ENCODE peak calls at places on chromosomes 13 and 19, in ten cellular contexts. K is posterior cingulate gyrus, C is frontal cortex, Y is NCI-H510A, B is pons, V is BE2C, M is KG1, I is gastrocnemius medialis, R is prostate gland, P is globus pallidus. E is an unnamed sample.

GRCh38 chr13:68110178-68110768 is 880.1 kb upstream of the PCDH9 start:
- DNase-seq in R (no peak), P (no peak), K (no peak), B (no peak), V (no peak), C (no peak), M (no peak), I (no peak), Y (no peak), E (no peak)

GRCh38 chr13:25218011-25218410 is 45.9 kb upstream of the AMER2 start:
- DNase-seq in C (no peak), K (no peak), I (no peak), V (no peak), M (no peak), Y (no peak), R (no peak), B (no peak), P (no peak), E (no peak)

GRCh38 chr19:17220207-17220758 is 5.1 kb downstream of the USE1 start:
- DNase-seq in Y (no peak), K (no peak), C (no peak), P (no peak), I (no peak), B (no peak), R (no peak), M (no peak), V (no peak), E (no peak)

GRCh38 chr13:44380404-44381165 is 7.0 kb downstream of the SERP2 start:
- DNase-seq in I (no peak), M (no peak), C (no peak), V (no peak), R (no peak), P (no peak), Y (no peak), K (no peak), B (no peak), E (no peak)

GRCh38 chr19:29770653-29771052 is 41.1 kb upstream of the CCNE1 start:
- DNase-seq in R (no peak), K (no peak), I (no peak), B (no peak), M (no peak), P (no peak), V (no peak), Y (no peak), C (no peak), E (no peak)

GRCh38 chr19:2481466-2481865 is 5.5 kb downstream of the GADD45B start:
- DNase-seq in B (no peak), R (no peak), M (no peak), C (no peak), I (no peak), K (no peak), Y (no peak), P (no peak), V (no peak), E (no peak)

GRCh38 chr13:49302817-49303216 is 55.1 kb downstream of the CDADC1 start:
- DNase-seq in B (no peak), V (no peak), Y (no peak), C (no peak), K (no peak), M (no peak), I (no peak), R (no peak), P (no peak), E (no peak)

GRCh38 chr13:113219311-113219940 is 10.0 kb downstream of the CUL4A start:
- DNase-seq in I (no peak), B (no peak), M (no peak), R (no peak), V (no peak), C (no peak), K (no peak), P (no peak), Y (no peak), E (no peak)

GRCh38 chr13:109148243-109148642 is 518.8 kb downstream of the MYO16 start:
- DNase-seq in V (no peak), M (no peak), K (no peak), B (no peak), R (no peak), P (no peak), Y (no peak), C (no peak), I (no peak), E (no peak)

GRCh38 chr13:100668408-100668807 is 6.2 kb downstream of the TMTC4 start:
- DNase-seq in Y (no peak), B (peak; percentile 47), P (no peak), R (no peak), V (no peak), M (no peak), K (no peak), I (no peak), C (no peak), E (no peak)

GRCh38 chr19:32287811-32288227 is 57.6 kb upstream of the ZNF507 start:
- DNase-seq in M (no peak), V (peak; percentile 65), R (peak; percentile 43), K (no peak), B (peak; percentile 72), C (peak; percentile 24), I (peak; percentile 50), P (peak; percentile 57), Y (no peak), E (peak; percentile 77)

GRCh38 chr19:35736913-35737886 is 5.1 kb downstream of the IGFLR1 start:
- DNase-seq in V (no peak), I (no peak), R (no peak), K (no peak), C (no peak), P (no peak), Y (no peak), M (no peak), B (no peak), E (no peak)

GRCh38 chr19:43639507-43640423 is at the start of gene CADM4:
- DNase-seq in V (peak; percentile 36), P (peak; percentile 56), C (peak; percentile 72), M (no peak), B (no peak), I (no peak), K (no peak), Y (no peak), R (peak; percentile 43), E (peak; percentile 46)

GRCh38 chr19:38759590-38760003 is 13.7 kb downstream of the LGALS7 start:
- DNase-seq in M (no peak), V (no peak), K (no peak), I (no peak), R (no peak), P (no peak), Y (no peak), C (no peak), B (peak; percentile 40), E (no peak)

GRCh38 chr13:113841355-113841653 is 22.6 kb downstream of the GAS6 start:
- DNase-seq in Y (no peak), C (no peak), V (no peak), K (no peak), R (no peak), P (no peak), B (no peak), I (no peak), M (no peak), E (no peak)

GRCh38 chr19:591099-591958 is 1.6 kb downstream of the HCN2 start:
- DNase-seq in V (no peak), C (no peak), M (no peak), R (no peak), Y (no peak), P (no peak), K (no peak), I (no peak), B (no peak), E (no peak)

GRCh38 chr19:33904681-33905080 is 108.0 kb downstream of the KCTD15 start:
- DNase-seq in C (no peak), R (peak; percentile 29), P (no peak), Y (no peak), I (no peak), V (no peak), K (no peak), B (no peak), M (no peak), E (no peak)

GRCh38 chr13:41682766-41683165 is 225.4 kb downstream of the RGCC start:
- DNase-seq in C (no peak), R (no peak), Y (no peak), M (no peak), K (no peak), I (no peak), P (no peak), V (no peak), B (no peak), E (no peak)

GRCh38 chr19:33297401-33298145 is 4.8 kb downstream of the CEBPA start:
- DNase-seq in C (no peak), B (no peak), Y (no peak), K (no peak), R (no peak), P (no peak), I (no peak), V (no peak), M (no peak), E (no peak)

GRCh38 chr19:16293133-16294085 is 31.2 kb upstream of the KLF2 start:
- DNase-seq in K (no peak), Y (no peak), B (peak; percentile 4), P (no peak), V (no peak), C (no peak), M (no peak), R (peak; percentile 11), I (peak; percentile 75), E (no peak)

GRCh38 chr13:67221630-67222226 is 8.4 kb downstream of the PCDH9 start:
- DNase-seq in R (no peak), C (no peak), K (no peak), P (no peak), V (no peak), I (no peak), M (no peak), Y (no peak), B (peak; percentile 58), E (no peak)

E was measured in Ammon's horn.